ENCODE peak calls at places on chromosomes 16 and 17, in five cellular contexts. G, T, U, S and K are unnamed samples.

GRCh38 chr17:32503251-32504165 is 16.7 kb downstream of the CDK5R1 start:
- DNase-seq in G (no peak), T (no peak), U (no peak), S (no peak), K (no peak)

GRCh38 chr17:81076097-81076754 is 41.3 kb downstream of the BAIAP2 start:
- DNase-seq in G (no peak), T (no peak), U (no peak), S (no peak), K (no peak)

GRCh38 chr17:44170499-44171201 is at the start of gene ASB16:
- DNase-seq in G (peak; percentile 56), T (no peak), U (no peak), S (no peak), K (no peak)

GRCh38 chr16:52453661-52454060 is 93.3 kb downstream of the TOX3 start:
- DNase-seq in G (no peak), T (no peak), U (no peak), S (no peak), K (no peak)

GRCh38 chr17:8192070-8192815 is 2.3 kb upstream of the BORCS6 start:
- DNase-seq in G (peak; percentile 78), T (peak; percentile 80), U (peak; percentile 96), S (peak; percentile 96), K (peak; percentile 96)

GRCh38 chr17:63675231-63675606 is 24.7 kb downstream of the LIMD2 start:
- DNase-seq in G (no peak), T (no peak), U (no peak), S (no peak), K (no peak)

GRCh38 chr16:24382929-24383328 is 126.8 kb downstream of the CACNG3 start:
- DNase-seq in G (no peak), T (no peak), U (no peak), S (no peak), K (no peak)

GRCh38 chr17:61444075-61444474 is 8.1 kb upstream of the TBX4 start:
- DNase-seq in G (no peak), T (no peak), U (no peak), S (no peak), K (no peak)

GRCh38 chr17:38429476-38430100 is 1.3 kb downstream of the ARHGAP23 start:
- DNase-seq in G (no peak), T (no peak), U (no peak), S (no peak), K (no peak)

GRCh38 chr16:51286272-51286671 is 135.2 kb upstream of the SALL1 start:
- DNase-seq in G (no peak), T (no peak), U (no peak), S (no peak), K (no peak)
- TF ChIP-seq POLR2A in G (no peak), T (no peak), U (no peak), S (no peak), K (no peak)

GRCh38 chr16:61370564-61370963 is 665.7 kb downstream of the CDH8 start:
- DNase-seq in G (no peak), T (no peak), U (no peak), S (no peak), K (no peak)

GRCh38 chr16:61374071-61374470 is 662.2 kb downstream of the CDH8 start:
- DNase-seq in G (no peak), T (no peak), U (no peak), S (no peak), K (no peak)
- H3K4me3 ChIP-seq in G (no peak overlapping the region), T (no peak overlapping the region), U (no peak overlapping the region), S (no peak overlapping the region), K (no peak overlapping the region)

GRCh38 chr17:42817866-42818265 is 6.2 kb downstream of the BECN1 start:
- DNase-seq in G (no peak), T (no peak), U (no peak), S (no peak), K (no peak)

GRCh38 chr17:42819939-42820535 is 4.0 kb downstream of the BECN1 start:
- DNase-seq in G (peak; percentile 71), T (no peak), U (no peak), S (no peak), K (no peak)

GRCh38 chr17:42814633-42815399 is 9.3 kb downstream of the BECN1 start:
- DNase-seq in G (no peak), T (no peak), U (no peak), S (no peak), K (no peak)

GRCh38 chr17:42821176-42821575 is 2.9 kb downstream of the BECN1 start:
- DNase-seq in G (no peak), T (no peak), U (no peak), S (no peak), K (no peak)

DNA sequence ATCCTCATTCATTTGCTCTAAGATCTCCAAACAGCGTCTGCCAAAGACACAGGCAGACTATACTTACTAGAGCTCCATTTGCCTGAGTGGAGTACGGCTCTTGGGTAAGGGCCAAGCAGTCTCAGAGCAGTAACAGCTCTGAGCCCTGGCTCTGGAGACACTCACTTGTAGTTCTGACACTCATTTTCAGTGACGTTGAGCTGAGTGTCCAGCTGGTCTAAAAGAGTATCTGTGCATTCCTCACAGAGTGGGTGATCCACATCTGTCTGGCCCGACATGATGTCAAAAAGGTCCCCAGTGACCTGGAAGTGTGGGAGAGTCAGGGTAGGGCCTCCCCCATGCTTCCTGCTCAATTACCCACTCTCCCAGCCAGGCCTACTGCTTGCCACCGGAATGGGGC is 5.7 kb downstream of the BECN1 start:
- DNase-seq in G (no peak), T (no peak), U (no peak), S (no peak), K (no peak)
- TF ChIP-seq POLR2A in G (no peak), T (no peak), U (no peak), S (no peak), K (no peak)

DNA sequence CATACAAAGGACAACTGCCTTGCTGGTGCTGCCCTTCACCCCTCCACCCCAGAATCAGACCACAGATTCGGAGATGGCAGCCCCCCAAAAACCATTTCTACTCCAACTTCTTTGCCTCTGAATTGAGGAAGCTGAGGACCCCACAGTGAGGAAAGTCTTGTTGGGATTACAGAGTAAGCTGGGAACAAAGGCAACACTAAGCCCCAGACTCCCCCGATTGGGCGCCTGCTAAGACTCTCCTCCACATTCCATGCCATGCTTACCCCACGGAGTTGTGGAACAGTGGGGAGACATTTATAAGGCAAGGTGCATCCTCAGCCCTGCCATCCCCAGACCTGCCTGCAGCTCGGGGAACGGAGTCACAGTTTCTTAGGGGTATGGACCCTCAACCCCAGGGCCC is 1.9 kb downstream of the GIT1 start:
- DNase-seq in G (no peak), T (no peak), U (no peak), S (no peak), K (no peak)
- H3K4me3 ChIP-seq in G (peak overlapping the region; percentile 83), T (no peak overlapping the region), U (no peak overlapping the region), S (no peak overlapping the region), K (peak overlapping the region; percentile 94)

DNA sequence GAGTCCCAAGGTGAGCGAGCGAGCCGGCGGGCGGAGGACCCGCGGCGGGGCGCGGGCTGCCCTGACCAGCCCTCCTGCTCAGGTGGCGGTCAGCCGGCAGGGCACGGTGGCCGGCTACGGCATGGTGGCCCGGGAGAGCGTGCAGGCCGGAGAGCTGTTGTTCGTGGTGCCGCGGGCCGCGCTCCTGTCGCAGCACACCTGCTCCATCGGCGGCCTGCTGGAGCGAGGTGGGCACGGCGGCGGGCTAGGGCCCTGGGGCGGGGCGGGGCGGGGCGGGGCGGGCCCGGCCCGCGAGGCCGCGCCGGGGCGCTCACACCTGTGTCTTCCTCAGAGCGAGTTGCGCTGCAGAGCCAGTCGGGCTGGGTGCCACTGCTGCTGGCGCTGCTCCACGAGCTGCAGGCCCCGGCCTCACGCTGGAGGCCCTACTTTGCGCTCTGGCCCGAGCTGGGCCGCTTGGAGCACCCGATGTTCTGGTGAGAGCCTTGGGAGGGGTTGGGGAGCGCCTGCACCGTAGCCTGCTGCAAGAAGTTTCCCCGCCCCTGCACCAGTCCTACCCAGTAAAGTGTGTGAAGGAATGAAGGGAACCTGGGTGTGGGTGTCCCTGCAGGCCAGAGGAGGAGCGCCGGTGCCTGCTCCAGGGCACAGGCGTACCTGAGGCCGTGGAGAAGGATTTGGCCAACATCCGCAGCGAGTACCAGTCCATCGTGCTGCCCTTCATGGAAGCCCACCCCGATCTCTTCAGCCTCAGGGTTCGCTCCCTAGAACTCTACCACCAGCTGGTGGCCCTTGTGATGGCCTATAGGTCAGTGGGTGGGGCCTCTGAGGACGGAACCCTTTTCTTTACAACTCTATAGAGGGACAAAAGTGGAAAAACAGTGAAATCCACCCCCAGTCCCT is 802 bp downstream of the SETD6 start:
- DNase-seq in G (peak; percentile 70), T (no peak), U (no peak), S (peak; percentile 63), K (peak; percentile 95)
- TF ChIP-seq POLR2A in G (no peak), T (no peak), U (no peak), S (no peak), K (no peak)

GRCh38 chr17:79811036-79811887 is 14.4 kb upstream of the CBX8 start:
- DNase-seq in G (no peak), T (no peak), U (no peak), S (peak; percentile 68), K (no peak)
- H3K4me3 ChIP-seq in G (no peak overlapping the region), T (no peak overlapping the region), U (no peak overlapping the region), S (no peak overlapping the region), K (no peak overlapping the region)

GRCh38 chr17:46193626-46194392 is 580 bp upstream of the KANSL1 start:
- DNase-seq in G (peak; percentile 95), T (peak; percentile 96), U (peak; percentile 95), S (peak; percentile 98), K (peak; percentile 97)
- TF ChIP-seq POLR2A in G (no peak), T (peak; percentile 64), U (peak; percentile 3), S (peak; percentile 74), K (peak; percentile 54)

GRCh38 chr17:17044846-17045561 is 2.7 kb downstream of the MPRIP start:
- DNase-seq in G (peak; percentile 26), T (peak; percentile 54), U (no peak), S (peak; percentile 74), K (no peak)
- H3K4me3 ChIP-seq in G (peak overlapping the region; percentile 67), T (peak overlapping the region; percentile 2), U (no peak overlapping the region), S (no peak overlapping the region), K (peak overlapping the region; percentile 78)